ENCODE peak calls at places on chromosomes 12 and 14, in four cellular contexts. One of them, this sample, is unnamed.
A peak's percentile ranks its signal among the peaks of the same experiment; 100 is the strongest.

GRCh38 chr12:56007892-56008471 is 10.9 kb downstream of the SUOX start:
- DNase-seq in mesenchymal stem cell: peak; percentile 33
- DNase-seq in IMR-90: no peak
- DNase-seq in H9: no peak
- DNase-seq in this sample: peak; percentile 59

GRCh38 chr12:45591635-45592034 is 137.9 kb upstream of the ARID2 start:
- DNase-seq in H9: no peak
- DNase-seq in IMR-90: no peak
- DNase-seq in mesenchymal stem cell: no peak
- DNase-seq in this sample: no peak

GRCh38 chr14:76647699-76648298 is 113.5 kb upstream of the VASH1 start:
- DNase-seq in H9: peak; percentile 62
- DNase-seq in IMR-90: peak; percentile 59
- DNase-seq in mesenchymal stem cell: peak; percentile 41
- DNase-seq in this sample: peak; percentile 71

GRCh38 chr14:61475316-61475715 is 153.9 kb downstream of the PRKCH start:
- DNase-seq in mesenchymal stem cell: peak; percentile 75
- DNase-seq in IMR-90: peak; percentile 84
- DNase-seq in H9: no peak
- DNase-seq in this sample: peak; percentile 65

GRCh38 chr12:43728117-43728516 is 30.5 kb downstream of the PUS7L start:
- DNase-seq in IMR-90: no peak
- DNase-seq in H9: no peak
- DNase-seq in mesenchymal stem cell: no peak
- DNase-seq in this sample: no peak

GRCh38 chr14:75283162-75283883 is 4.7 kb downstream of the FOS start:
- DNase-seq in mesenchymal stem cell: peak; percentile 99
- DNase-seq in H9: no peak
- DNase-seq in IMR-90: peak; percentile 77
- DNase-seq in this sample: peak; percentile 56

GRCh38 chr14:31161274-31161673 is 46.3 kb downstream of the HECTD1 start:
- DNase-seq in mesenchymal stem cell: no peak
- DNase-seq in H9: no peak
- DNase-seq in IMR-90: no peak
- DNase-seq in this sample: no peak

GRCh38 chr12:64521838-64522237 is 69.9 kb downstream of the TBK1 start:
- DNase-seq in IMR-90: no peak
- DNase-seq in H9: no peak
- DNase-seq in mesenchymal stem cell: no peak
- DNase-seq in this sample: no peak

GRCh38 chr12:96195845-96196451 is 1.8 kb downstream of the ELK3 start:
- DNase-seq in H9: peak; percentile 39
- DNase-seq in IMR-90: peak; percentile 74
- DNase-seq in mesenchymal stem cell: peak; percentile 87
- DNase-seq in this sample: peak; percentile 89

DNA sequence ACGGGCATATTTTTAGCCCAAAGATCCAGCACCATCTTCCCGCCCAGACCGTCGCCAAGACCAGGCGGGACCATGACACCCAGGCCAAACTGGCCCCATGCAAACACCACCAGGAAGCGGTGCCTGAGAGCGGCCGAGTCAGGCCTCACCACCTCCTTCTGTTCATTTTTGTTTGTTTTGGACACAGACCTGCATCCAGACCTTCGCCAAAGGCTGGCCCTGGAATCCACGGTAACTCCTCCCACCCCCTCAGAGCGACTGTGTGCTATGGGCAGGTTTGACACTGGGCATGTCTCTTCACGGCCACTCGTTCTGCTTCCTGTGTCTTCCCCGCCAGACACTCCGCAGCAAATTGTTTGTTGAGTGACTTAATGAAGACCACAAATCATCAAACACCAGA is 47.2 kb downstream of the NCOR2 start:
- DNase-seq in mesenchymal stem cell: peak; percentile 51
- DNase-seq in IMR-90: peak; percentile 29
- DNase-seq in H9: no peak
- DNase-seq in this sample: no peak
- H2AK5ac ChIP-seq in mesenchymal stem cell: peak overlapping the region; percentile 72
- H2AK5ac ChIP-seq in IMR-90: no peak overlapping the region
- H2AK5ac ChIP-seq in H9: no peak overlapping the region
- H2AK5ac ChIP-seq in this sample: no peak overlapping the region

GRCh38 chr12:41439134-41439533 is 251.0 kb downstream of the PDZRN4 start:
- DNase-seq in H9: no peak
- DNase-seq in IMR-90: no peak
- DNase-seq in mesenchymal stem cell: no peak
- DNase-seq in this sample: no peak
- H3K27ac ChIP-seq in H9: no peak overlapping the region
- H3K27ac ChIP-seq in IMR-90: no peak overlapping the region
- H3K27ac ChIP-seq in mesenchymal stem cell: no peak overlapping the region
- H3K27ac ChIP-seq in this sample: no peak overlapping the region

DNA sequence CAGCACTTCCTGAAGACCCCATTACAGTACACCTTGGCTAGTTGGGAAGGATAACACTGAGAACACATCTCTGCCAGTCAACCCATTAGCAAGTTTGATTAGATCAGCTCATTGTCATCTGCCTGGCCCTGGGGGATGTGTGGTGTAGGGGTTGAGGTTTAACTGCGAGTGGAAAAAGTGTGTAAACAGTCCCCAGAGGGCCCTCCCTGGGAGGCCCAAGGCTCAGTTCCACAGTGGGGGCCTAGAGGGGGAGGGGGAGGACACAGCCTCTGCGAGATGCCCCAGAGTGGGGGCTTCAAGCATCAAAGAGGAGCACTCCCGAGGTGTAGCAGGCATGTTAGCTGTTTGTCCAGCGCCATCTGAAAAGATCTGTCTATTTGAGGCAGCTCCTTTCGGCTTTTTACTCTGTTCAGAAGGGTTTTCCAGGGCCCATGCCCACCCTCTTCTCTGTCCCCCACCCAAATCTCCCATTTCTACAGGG is 344 bp downstream of the LPAR5 start:
- DNase-seq in IMR-90: no peak
- DNase-seq in H9: no peak
- DNase-seq in mesenchymal stem cell: peak; percentile 43
- DNase-seq in this sample: peak; percentile 74
- H4K8ac ChIP-seq in IMR-90: no peak overlapping the region
- H4K8ac ChIP-seq in H9: no peak overlapping the region
- H4K8ac ChIP-seq in mesenchymal stem cell: no peak overlapping the region
- H4K8ac ChIP-seq in this sample: no peak overlapping the region

GRCh38 chr14:65228956-65229355 is 126.6 kb upstream of the MAX start:
- DNase-seq in H9: no peak
- DNase-seq in IMR-90: no peak
- DNase-seq in mesenchymal stem cell: no peak
- DNase-seq in this sample: no peak
- H2AK5ac ChIP-seq in H9: no peak overlapping the region
- H2AK5ac ChIP-seq in IMR-90: no peak overlapping the region
- H2AK5ac ChIP-seq in mesenchymal stem cell: no peak overlapping the region
- H2AK5ac ChIP-seq in this sample: peak overlapping the region; percentile 73

This sample was measured in mesendoderm.